ENCODE peak calls at places on chromosomes 7 and 10, in seven cellular contexts. One of them, this sample, is unnamed.

GRCh38 chr7:80330434-80330833 is 181.4 kb downstream of the GNAT3 start:
- DNase-seq in midbrain: no peak
- DNase-seq in HL-60: no peak
- DNase-seq in PC-9: no peak
- DNase-seq in fibroblast of pulmonary artery: peak
- DNase-seq in psoas muscle: no peak
- DNase-seq in Calu3: no peak
- DNase-seq in this sample: no peak

GRCh38 chr7:101218236-101219130 is 518 bp downstream of the ZNHIT1 start:
- DNase-seq in midbrain: no peak
- DNase-seq in HL-60: no peak
- DNase-seq in PC-9: no peak
- DNase-seq in fibroblast of pulmonary artery: no peak
- DNase-seq in psoas muscle: no peak
- DNase-seq in Calu3: no peak
- DNase-seq in this sample: no peak

GRCh38 chr10:110357252-110357780 is 52.6 kb upstream of the SMNDC1 start:
- DNase-seq in midbrain: no peak
- DNase-seq in HL-60: no peak
- DNase-seq in PC-9: no peak
- DNase-seq in fibroblast of pulmonary artery: peak
- DNase-seq in psoas muscle: no peak
- DNase-seq in Calu3: no peak
- DNase-seq in this sample: peak

GRCh38 chr7:122520961-122521555 is 177.9 kb downstream of the RNF133 start:
- DNase-seq in midbrain: no peak
- DNase-seq in HL-60: no peak
- DNase-seq in PC-9: no peak
- DNase-seq in fibroblast of pulmonary artery: no peak
- DNase-seq in psoas muscle: no peak
- DNase-seq in Calu3: no peak
- DNase-seq in this sample: no peak

GRCh38 chr10:26480909-26481703 is 43.0 kb downstream of the APBB1IP start:
- DNase-seq in midbrain: peak
- DNase-seq in HL-60: no peak
- DNase-seq in PC-9: no peak
- DNase-seq in fibroblast of pulmonary artery: no peak
- DNase-seq in psoas muscle: no peak
- DNase-seq in Calu3: no peak
- DNase-seq in this sample: no peak

GRCh38 chr10:19640864-19641263 is 175.4 kb upstream of the PLXDC2 start:
- DNase-seq in midbrain: no peak
- DNase-seq in HL-60: no peak
- DNase-seq in PC-9: no peak
- DNase-seq in fibroblast of pulmonary artery: no peak
- DNase-seq in psoas muscle: no peak
- DNase-seq in Calu3: no peak
- DNase-seq in this sample: no peak

GRCh38 chr7:116522247-116522646 is 2.6 kb upstream of the CAV1 start:
- DNase-seq in midbrain: no peak
- DNase-seq in HL-60: no peak
- DNase-seq in PC-9: peak
- DNase-seq in fibroblast of pulmonary artery: peak
- DNase-seq in psoas muscle: no peak
- DNase-seq in Calu3: no peak
- DNase-seq in this sample: no peak

GRCh38 chr10:70649526-70649925 is 22.8 kb upstream of the ADAMTS14 start:
- DNase-seq in midbrain: no peak
- DNase-seq in HL-60: no peak
- DNase-seq in PC-9: peak
- DNase-seq in fibroblast of pulmonary artery: no peak
- DNase-seq in psoas muscle: no peak
- DNase-seq in Calu3: no peak
- DNase-seq in this sample: peak

GRCh38 chr10:43906470-43906869 is 257.8 kb upstream of the ZNF32 start:
- DNase-seq in midbrain: no peak
- DNase-seq in HL-60: no peak
- DNase-seq in PC-9: no peak
- DNase-seq in fibroblast of pulmonary artery: peak
- DNase-seq in psoas muscle: no peak
- DNase-seq in Calu3: no peak
- DNase-seq in this sample: no peak

GRCh38 chr10:92162541-92162940 is 128.3 kb downstream of the CPEB3 start:
- DNase-seq in midbrain: no peak
- DNase-seq in HL-60: no peak
- DNase-seq in PC-9: no peak
- DNase-seq in fibroblast of pulmonary artery: no peak
- DNase-seq in psoas muscle: no peak
- DNase-seq in Calu3: no peak
- DNase-seq in this sample: no peak

GRCh38 chr10:114323023-114323422 is 81.3 kb downstream of the AFAP1L2 start:
- DNase-seq in midbrain: no peak
- DNase-seq in HL-60: no peak
- DNase-seq in PC-9: no peak
- DNase-seq in fibroblast of pulmonary artery: no peak
- DNase-seq in psoas muscle: no peak
- DNase-seq in Calu3: no peak
- DNase-seq in this sample: no peak

GRCh38 chr10:121928528-121928884 is 675 bp upstream of the ATE1 start:
- DNase-seq in midbrain: peak
- DNase-seq in HL-60: no peak
- DNase-seq in PC-9: no peak
- DNase-seq in fibroblast of pulmonary artery: peak
- DNase-seq in psoas muscle: no peak
- DNase-seq in Calu3: no peak
- DNase-seq in this sample: no peak

GRCh38 chr7:40194743-40195142 is 59.9 kb downstream of the SUGCT start:
- DNase-seq in midbrain: no peak
- DNase-seq in HL-60: no peak
- DNase-seq in PC-9: no peak
- DNase-seq in fibroblast of pulmonary artery: peak
- DNase-seq in psoas muscle: no peak
- DNase-seq in Calu3: no peak
- DNase-seq in this sample: no peak

GRCh38 chr10:112666070-112666469 is 219.1 kb downstream of the VTI1A start:
- DNase-seq in midbrain: no peak
- DNase-seq in HL-60: no peak
- DNase-seq in PC-9: no peak
- DNase-seq in fibroblast of pulmonary artery: no peak
- DNase-seq in psoas muscle: no peak
- DNase-seq in Calu3: no peak
- DNase-seq in this sample: no peak

GRCh38 chr7:140609646-140610045 is 31.0 kb downstream of the DENND2A start:
- DNase-seq in midbrain: no peak
- DNase-seq in HL-60: no peak
- DNase-seq in PC-9: no peak
- DNase-seq in fibroblast of pulmonary artery: no peak
- DNase-seq in psoas muscle: no peak
- DNase-seq in Calu3: no peak
- DNase-seq in this sample: peak

GRCh38 chr10:76432274-76433012 is 1001.0 kb downstream of the LRMDA start:
- DNase-seq in midbrain: no peak
- DNase-seq in HL-60: no peak
- DNase-seq in PC-9: peak
- DNase-seq in fibroblast of pulmonary artery: peak
- DNase-seq in psoas muscle: peak
- DNase-seq in Calu3: no peak
- DNase-seq in this sample: peak

GRCh38 chr10:32417906-32418547 is 27.9 kb upstream of the CCDC7 start:
- DNase-seq in midbrain: peak
- DNase-seq in HL-60: no peak
- DNase-seq in PC-9: no peak
- DNase-seq in fibroblast of pulmonary artery: peak
- DNase-seq in psoas muscle: no peak
- DNase-seq in Calu3: no peak
- DNase-seq in this sample: no peak

GRCh38 chr7:21377545-21377944 is 50.3 kb upstream of the SP4 start:
- DNase-seq in midbrain: no peak
- DNase-seq in HL-60: no peak
- DNase-seq in PC-9: no peak
- DNase-seq in fibroblast of pulmonary artery: no peak
- DNase-seq in psoas muscle: no peak
- DNase-seq in Calu3: no peak
- DNase-seq in this sample: no peak

GRCh38 chr10:132560248-132560731 is 22.7 kb downstream of the INPP5A start:
- DNase-seq in midbrain: no peak
- DNase-seq in HL-60: peak
- DNase-seq in PC-9: no peak
- DNase-seq in fibroblast of pulmonary artery: peak
- DNase-seq in psoas muscle: no peak
- DNase-seq in Calu3: no peak
- DNase-seq in this sample: no peak

GRCh38 chr7:17725761-17726160 is 214.5 kb downstream of the SNX13 start:
- DNase-seq in midbrain: no peak
- DNase-seq in HL-60: no peak
- DNase-seq in PC-9: no peak
- DNase-seq in fibroblast of pulmonary artery: peak
- DNase-seq in psoas muscle: no peak
- DNase-seq in Calu3: no peak
- DNase-seq in this sample: no peak

GRCh38 chr10:97498841-97499560 is at the start of gene UBTD1:
- DNase-seq in midbrain: peak
- DNase-seq in HL-60: no peak
- DNase-seq in PC-9: peak
- DNase-seq in fibroblast of pulmonary artery: no peak
- DNase-seq in psoas muscle: peak
- DNase-seq in Calu3: peak
- DNase-seq in this sample: peak

GRCh38 chr10:78555128-78555527 is 513.6 kb upstream of the ZMIZ1 start:
- DNase-seq in midbrain: no peak
- DNase-seq in HL-60: no peak
- DNase-seq in PC-9: no peak
- DNase-seq in fibroblast of pulmonary artery: no peak
- DNase-seq in psoas muscle: no peak
- DNase-seq in Calu3: no peak
- DNase-seq in this sample: no peak

GRCh38 chr7:74514131-74514591 is 60.5 kb downstream of the GTF2IRD1 start:
- DNase-seq in midbrain: peak
- DNase-seq in HL-60: no peak
- DNase-seq in PC-9: no peak
- DNase-seq in fibroblast of pulmonary artery: no peak
- DNase-seq in psoas muscle: peak
- DNase-seq in Calu3: no peak
- DNase-seq in this sample: no peak

GRCh38 chr7:127711872-127712271 is 59.9 kb downstream of the SND1 start:
- DNase-seq in midbrain: no peak
- DNase-seq in HL-60: no peak
- DNase-seq in PC-9: no peak
- DNase-seq in fibroblast of pulmonary artery: no peak
- DNase-seq in psoas muscle: no peak
- DNase-seq in Calu3: no peak
- DNase-seq in this sample: no peak

GRCh38 chr7:21128418-21128817 is 299.5 kb upstream of the SP4 start:
- DNase-seq in midbrain: no peak
- DNase-seq in HL-60: no peak
- DNase-seq in PC-9: no peak
- DNase-seq in fibroblast of pulmonary artery: no peak
- DNase-seq in psoas muscle: no peak
- DNase-seq in Calu3: no peak
- DNase-seq in this sample: no peak

GRCh38 chr7:73698410-73698809 is 15.0 kb downstream of the BUD23 start:
- DNase-seq in midbrain: no peak
- DNase-seq in HL-60: no peak
- DNase-seq in PC-9: no peak
- DNase-seq in fibroblast of pulmonary artery: no peak
- DNase-seq in psoas muscle: no peak
- DNase-seq in Calu3: no peak
- DNase-seq in this sample: no peak

GRCh38 chr7:111855161-111855841 is 293.0 kb upstream of the IMMP2L start:
- DNase-seq in midbrain: peak
- DNase-seq in HL-60: peak
- DNase-seq in PC-9: peak
- DNase-seq in fibroblast of pulmonary artery: peak
- DNase-seq in psoas muscle: no peak
- DNase-seq in Calu3: peak
- DNase-seq in this sample: no peak

GRCh38 chr10:110426294-110427153 is 71.2 kb upstream of the DUSP5 start:
- DNase-seq in midbrain: no peak
- DNase-seq in HL-60: no peak
- DNase-seq in PC-9: no peak
- DNase-seq in fibroblast of pulmonary artery: peak
- DNase-seq in psoas muscle: peak
- DNase-seq in Calu3: no peak
- DNase-seq in this sample: no peak

GRCh38 chr10:52331759-52332364 is 17.8 kb downstream of the DKK1 start:
- DNase-seq in midbrain: no peak
- DNase-seq in HL-60: no peak
- DNase-seq in PC-9: no peak
- DNase-seq in fibroblast of pulmonary artery: no peak
- DNase-seq in psoas muscle: no peak
- DNase-seq in Calu3: no peak
- DNase-seq in this sample: no peak

GRCh38 chr7:123792547-123792946 is 43.7 kb upstream of the WASL start:
- DNase-seq in midbrain: no peak
- DNase-seq in HL-60: no peak
- DNase-seq in PC-9: no peak
- DNase-seq in fibroblast of pulmonary artery: no peak
- DNase-seq in psoas muscle: no peak
- DNase-seq in Calu3: no peak
- DNase-seq in this sample: no peak

GRCh38 chr7:108533712-108534111 is 7.8 kb upstream of the PNPLA8 start:
- DNase-seq in midbrain: no peak
- DNase-seq in HL-60: no peak
- DNase-seq in PC-9: no peak
- DNase-seq in fibroblast of pulmonary artery: no peak
- DNase-seq in psoas muscle: no peak
- DNase-seq in Calu3: no peak
- DNase-seq in this sample: no peak

GRCh38 chr7:2217716-2218443 is 14.9 kb downstream of the MAD1L1 start:
- DNase-seq in midbrain: no peak
- DNase-seq in HL-60: no peak
- DNase-seq in PC-9: no peak
- DNase-seq in fibroblast of pulmonary artery: no peak
- DNase-seq in psoas muscle: no peak
- DNase-seq in Calu3: no peak
- DNase-seq in this sample: no peak

GRCh38 chr7:143910473-143911248 is 8.7 kb upstream of the TCAF1 start:
- DNase-seq in midbrain: no peak
- DNase-seq in HL-60: no peak
- DNase-seq in PC-9: no peak
- DNase-seq in fibroblast of pulmonary artery: no peak
- DNase-seq in psoas muscle: no peak
- DNase-seq in Calu3: no peak
- DNase-seq in this sample: no peak

This sample was measured in T1000.